ENCODE peak calls at places on chromosomes 12 and 14, in seven cellular contexts. One of them, this sample, is unnamed.

GRCh38 chr14:99199854-99200653 is 71.9 kb downstream of the BCL11B start:
- DNase-seq in kidney: no peak
- DNase-seq in suprapubic skin: no peak
- DNase-seq in neuronal stem cell: peak; percentile 12
- DNase-seq in sigmoid colon: no peak
- DNase-seq in prostate gland: no peak
- DNase-seq in Peyer's patch: no peak
- DNase-seq in this sample: no peak

GRCh38 chr12:98371419-98371818 is 144.0 kb upstream of the TMPO start:
- DNase-seq in sigmoid colon: no peak
- DNase-seq in neuronal stem cell: no peak
- DNase-seq in suprapubic skin: no peak
- DNase-seq in Peyer's patch: no peak
- DNase-seq in kidney: no peak
- DNase-seq in prostate gland: no peak
- DNase-seq in this sample: no peak

GRCh38 chr12:51921017-51921725 is 13.9 kb downstream of the ACVRL1 start:
- DNase-seq in prostate gland: no peak
- DNase-seq in sigmoid colon: peak; percentile 51
- DNase-seq in suprapubic skin: no peak
- DNase-seq in Peyer's patch: no peak
- DNase-seq in kidney: no peak
- DNase-seq in neuronal stem cell: peak; percentile 36
- DNase-seq in this sample: no peak

GRCh38 chr14:60206837-60207533 is 41.8 kb upstream of the DHRS7 start:
- DNase-seq in sigmoid colon: no peak
- DNase-seq in Peyer's patch: no peak
- DNase-seq in suprapubic skin: no peak
- DNase-seq in prostate gland: no peak
- DNase-seq in kidney: no peak
- DNase-seq in neuronal stem cell: no peak
- DNase-seq in this sample: no peak

GRCh38 chr12:11729008-11729407 is 79.5 kb downstream of the ETV6 start:
- DNase-seq in kidney: no peak
- DNase-seq in Peyer's patch: peak; percentile 56
- DNase-seq in prostate gland: peak; percentile 53
- DNase-seq in neuronal stem cell: no peak
- DNase-seq in sigmoid colon: no peak
- DNase-seq in suprapubic skin: no peak
- DNase-seq in this sample: no peak

GRCh38 chr14:76904100-76904739 is 78.0 kb downstream of the LRRC74A start:
- DNase-seq in sigmoid colon: peak; percentile 89
- DNase-seq in Peyer's patch: no peak
- DNase-seq in prostate gland: no peak
- DNase-seq in suprapubic skin: no peak
- DNase-seq in neuronal stem cell: no peak
- DNase-seq in kidney: no peak
- DNase-seq in this sample: no peak

GRCh38 chr12:33111850-33112249 is 215.3 kb upstream of the PKP2 start:
- DNase-seq in neuronal stem cell: no peak
- DNase-seq in kidney: no peak
- DNase-seq in prostate gland: no peak
- DNase-seq in Peyer's patch: no peak
- DNase-seq in suprapubic skin: no peak
- DNase-seq in sigmoid colon: no peak
- DNase-seq in this sample: no peak

GRCh38 chr12:26867084-26867483 is 34.1 kb upstream of the ITPR2 start:
- DNase-seq in Peyer's patch: no peak
- DNase-seq in kidney: no peak
- DNase-seq in sigmoid colon: no peak
- DNase-seq in suprapubic skin: no peak
- DNase-seq in neuronal stem cell: no peak
- DNase-seq in prostate gland: no peak
- DNase-seq in this sample: no peak

GRCh38 chr12:119207161-119207560 is 28.4 kb downstream of the HSPB8 start:
- DNase-seq in Peyer's patch: no peak
- DNase-seq in kidney: no peak
- DNase-seq in suprapubic skin: no peak
- DNase-seq in sigmoid colon: no peak
- DNase-seq in prostate gland: no peak
- DNase-seq in neuronal stem cell: no peak
- DNase-seq in this sample: no peak

GRCh38 chr14:94670692-94671285 is 58.6 kb downstream of the SERPINA3 start:
- DNase-seq in kidney: no peak
- DNase-seq in sigmoid colon: peak; percentile 39
- DNase-seq in suprapubic skin: peak; percentile 52
- DNase-seq in neuronal stem cell: no peak
- DNase-seq in prostate gland: no peak
- DNase-seq in Peyer's patch: no peak
- DNase-seq in this sample: no peak

GRCh38 chr12:8687846-8688601 is 9.8 kb upstream of the RIMKLB start:
- DNase-seq in kidney: no peak
- DNase-seq in Peyer's patch: no peak
- DNase-seq in suprapubic skin: no peak
- DNase-seq in sigmoid colon: peak; percentile 94
- DNase-seq in prostate gland: peak; percentile 58
- DNase-seq in neuronal stem cell: no peak
- DNase-seq in this sample: peak; percentile 76

GRCh38 chr12:93080994-93081809 is 152.1 kb upstream of the EEA1 start:
- DNase-seq in suprapubic skin: no peak
- DNase-seq in sigmoid colon: no peak
- DNase-seq in Peyer's patch: no peak
- DNase-seq in kidney: no peak
- DNase-seq in prostate gland: peak; percentile 13
- DNase-seq in neuronal stem cell: no peak
- DNase-seq in this sample: peak; percentile 82

GRCh38 chr12:7116916-7117315 is 7.9 kb upstream of the C1RL start:
- DNase-seq in Peyer's patch: no peak
- DNase-seq in suprapubic skin: peak; percentile 48
- DNase-seq in kidney: no peak
- DNase-seq in sigmoid colon: peak; percentile 58
- DNase-seq in prostate gland: no peak
- DNase-seq in neuronal stem cell: no peak
- DNase-seq in this sample: no peak

GRCh38 chr12:6167327-6168280 is 32.6 kb upstream of the CD9 start:
- DNase-seq in neuronal stem cell: no peak
- DNase-seq in kidney: peak; percentile 83
- DNase-seq in prostate gland: no peak
- DNase-seq in sigmoid colon: peak; percentile 79
- DNase-seq in Peyer's patch: peak; percentile 25
- DNase-seq in suprapubic skin: no peak
- DNase-seq in this sample: no peak

GRCh38 chr12:92466391-92467305 is 236.1 kb upstream of the PLEKHG7 start:
- DNase-seq in Peyer's patch: peak; percentile 78
- DNase-seq in prostate gland: no peak
- DNase-seq in sigmoid colon: no peak
- DNase-seq in neuronal stem cell: peak; percentile 45
- DNase-seq in suprapubic skin: no peak
- DNase-seq in kidney: no peak
- DNase-seq in this sample: peak; percentile 45

GRCh38 chr12:116123511-116124258 is 153.8 kb downstream of the MED13L start:
- DNase-seq in sigmoid colon: no peak
- DNase-seq in suprapubic skin: no peak
- DNase-seq in Peyer's patch: no peak
- DNase-seq in neuronal stem cell: peak; percentile 71
- DNase-seq in kidney: no peak
- DNase-seq in prostate gland: no peak
- DNase-seq in this sample: peak; percentile 88

GRCh38 chr12:53726946-53727309 is 324 bp downstream of the CALCOCO1 start:
- DNase-seq in kidney: peak; percentile 73
- DNase-seq in prostate gland: no peak
- DNase-seq in Peyer's patch: no peak
- DNase-seq in suprapubic skin: no peak
- DNase-seq in sigmoid colon: no peak
- DNase-seq in neuronal stem cell: no peak
- DNase-seq in this sample: no peak

GRCh38 chr12:28958553-28959195 is 190.4 kb upstream of the FAR2 start:
- DNase-seq in Peyer's patch: no peak
- DNase-seq in sigmoid colon: no peak
- DNase-seq in kidney: no peak
- DNase-seq in prostate gland: no peak
- DNase-seq in neuronal stem cell: no peak
- DNase-seq in suprapubic skin: no peak
- DNase-seq in this sample: no peak

GRCh38 chr14:59190372-59190771 is 1.9 kb downstream of the DAAM1 start:
- DNase-seq in sigmoid colon: no peak
- DNase-seq in Peyer's patch: peak; percentile 22
- DNase-seq in suprapubic skin: no peak
- DNase-seq in neuronal stem cell: peak; percentile 29
- DNase-seq in prostate gland: no peak
- DNase-seq in kidney: no peak
- DNase-seq in this sample: peak; percentile 47

GRCh38 chr12:4562034-4562657 is at the start of gene DYRK4:
- DNase-seq in prostate gland: peak; percentile 31
- DNase-seq in suprapubic skin: no peak
- DNase-seq in sigmoid colon: peak; percentile 80
- DNase-seq in neuronal stem cell: peak; percentile 89
- DNase-seq in Peyer's patch: no peak
- DNase-seq in kidney: peak; percentile 91
- DNase-seq in this sample: peak; percentile 62

GRCh38 chr12:15851919-15852318 is 30.3 kb upstream of the STRAP start:
- DNase-seq in prostate gland: no peak
- DNase-seq in Peyer's patch: no peak
- DNase-seq in suprapubic skin: no peak
- DNase-seq in kidney: no peak
- DNase-seq in sigmoid colon: no peak
- DNase-seq in neuronal stem cell: no peak
- DNase-seq in this sample: no peak

GRCh38 chr14:34110531-34110930 is 159.7 kb upstream of the EGLN3 start:
- DNase-seq in suprapubic skin: no peak
- DNase-seq in prostate gland: no peak
- DNase-seq in neuronal stem cell: no peak
- DNase-seq in sigmoid colon: no peak
- DNase-seq in kidney: no peak
- DNase-seq in Peyer's patch: no peak
- DNase-seq in this sample: no peak

GRCh38 chr12:27682534-27682933 is 13.7 kb upstream of the REP15 start:
- DNase-seq in kidney: no peak
- DNase-seq in sigmoid colon: no peak
- DNase-seq in suprapubic skin: no peak
- DNase-seq in prostate gland: no peak
- DNase-seq in Peyer's patch: no peak
- DNase-seq in neuronal stem cell: no peak
- DNase-seq in this sample: no peak

GRCh38 chr12:70661762-70662161 is 24.5 kb upstream of the PTPRB start:
- DNase-seq in suprapubic skin: no peak
- DNase-seq in kidney: no peak
- DNase-seq in prostate gland: no peak
- DNase-seq in neuronal stem cell: no peak
- DNase-seq in Peyer's patch: no peak
- DNase-seq in sigmoid colon: no peak
- DNase-seq in this sample: no peak

GRCh38 chr12:117098361-117099217 is 627 bp downstream of the TESC start:
- DNase-seq in Peyer's patch: peak; percentile 36
- DNase-seq in prostate gland: no peak
- DNase-seq in sigmoid colon: peak; percentile 54
- DNase-seq in neuronal stem cell: no peak
- DNase-seq in kidney: peak; percentile 80
- DNase-seq in suprapubic skin: no peak
- DNase-seq in this sample: peak; percentile 35

GRCh38 chr14:20714593-20715250 is 26.2 kb downstream of the ANG start:
- DNase-seq in Peyer's patch: no peak
- DNase-seq in prostate gland: peak; percentile 82
- DNase-seq in suprapubic skin: no peak
- DNase-seq in kidney: peak; percentile 76
- DNase-seq in neuronal stem cell: no peak
- DNase-seq in sigmoid colon: peak; percentile 86
- DNase-seq in this sample: no peak

GRCh38 chr12:112347521-112347920 is 34.7 kb downstream of the HECTD4 start:
- DNase-seq in neuronal stem cell: no peak
- DNase-seq in Peyer's patch: no peak
- DNase-seq in suprapubic skin: no peak
- DNase-seq in kidney: no peak
- DNase-seq in sigmoid colon: no peak
- DNase-seq in prostate gland: no peak
- DNase-seq in this sample: no peak

GRCh38 chr14:104984056-104984894 is 1.3 kb upstream of the CLBA1 start:
- DNase-seq in kidney: peak; percentile 70
- DNase-seq in neuronal stem cell: no peak
- DNase-seq in suprapubic skin: peak; percentile 77
- DNase-seq in Peyer's patch: no peak
- DNase-seq in prostate gland: no peak
- DNase-seq in sigmoid colon: no peak
- DNase-seq in this sample: no peak

GRCh38 chr14:89600950-89601826 is 184.2 kb upstream of the FOXN3 start:
- DNase-seq in kidney: no peak
- DNase-seq in sigmoid colon: no peak
- DNase-seq in neuronal stem cell: no peak
- DNase-seq in Peyer's patch: no peak
- DNase-seq in prostate gland: no peak
- DNase-seq in suprapubic skin: no peak
- DNase-seq in this sample: no peak
- H3K9me3 ChIP-seq in kidney: peaks cover 14% of the 10 kb centered on the region
- H3K9me3 ChIP-seq in sigmoid colon: peaks cover 7% of the 10 kb centered on the region
- H3K9me3 ChIP-seq in neuronal stem cell: no peaks in the 10 kb centered on the region
- H3K9me3 ChIP-seq in Peyer's patch: no peaks in the 10 kb centered on the region
- H3K9me3 ChIP-seq in prostate gland: no peaks in the 10 kb centered on the region
- H3K9me3 ChIP-seq in suprapubic skin: peaks cover 18% of the 10 kb centered on the region
- H3K9me3 ChIP-seq in this sample: peaks cover 18% of the 10 kb centered on the region

GRCh38 chr12:34407813-34408212 is 385.5 kb downstream of the ALG10 start:
- DNase-seq in neuronal stem cell: no peak
- DNase-seq in sigmoid colon: no peak
- DNase-seq in prostate gland: no peak
- DNase-seq in kidney: no peak
- DNase-seq in Peyer's patch: no peak
- DNase-seq in suprapubic skin: no peak
- DNase-seq in this sample: no peak
- H3K9me3 ChIP-seq in neuronal stem cell: peaks cover 43% of the 10 kb centered on the region
- H3K9me3 ChIP-seq in sigmoid colon: peaks cover 31% of the 10 kb centered on the region
- H3K9me3 ChIP-seq in prostate gland: no peaks in the 10 kb centered on the region
- H3K9me3 ChIP-seq in kidney: peaks cover 58% of the 10 kb centered on the region
- H3K9me3 ChIP-seq in Peyer's patch: no peaks in the 10 kb centered on the region
- H3K9me3 ChIP-seq in suprapubic skin: peaks cover 79% of the 10 kb centered on the region
- H3K9me3 ChIP-seq in this sample: peaks cover 6% of the 10 kb centered on the region

DNA sequence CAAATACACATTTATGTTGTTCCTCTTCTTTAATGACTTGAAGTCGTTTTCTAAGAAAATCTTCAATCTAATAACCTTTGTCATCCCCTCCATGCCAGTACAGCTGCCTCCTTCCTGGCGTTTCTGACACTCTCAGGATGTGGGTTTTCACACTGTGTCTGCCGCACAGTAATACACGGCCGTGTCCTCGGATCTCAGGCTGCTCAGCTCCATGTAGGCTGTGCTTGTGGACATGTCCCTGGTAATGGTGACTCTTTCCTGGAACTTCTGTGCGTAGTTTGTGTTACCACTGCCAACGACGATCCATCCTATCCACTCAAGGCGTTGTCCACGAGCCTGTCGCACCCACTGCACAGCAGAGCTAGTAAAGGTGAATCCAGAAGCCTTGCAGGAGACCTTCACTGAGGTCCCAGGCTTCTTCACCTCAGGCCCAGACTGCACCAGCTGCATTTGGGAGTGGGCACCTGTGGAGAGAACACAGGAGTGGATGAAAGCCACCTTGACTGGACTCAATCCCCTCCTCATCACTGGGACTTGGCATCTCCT is 1095.9 kb downstream of the TMEM121 start:
- DNase-seq in prostate gland: no peak
- DNase-seq in kidney: no peak
- DNase-seq in Peyer's patch: no peak
- DNase-seq in sigmoid colon: no peak
- DNase-seq in neuronal stem cell: no peak
- DNase-seq in suprapubic skin: no peak
- DNase-seq in this sample: no peak
- H3K9me3 ChIP-seq in prostate gland: no peaks in the 10 kb centered on the region
- H3K9me3 ChIP-seq in kidney: no peaks in the 10 kb centered on the region
- H3K9me3 ChIP-seq in Peyer's patch: no peaks in the 10 kb centered on the region
- H3K9me3 ChIP-seq in sigmoid colon: no peaks in the 10 kb centered on the region
- H3K9me3 ChIP-seq in neuronal stem cell: peaks cover 27% of the 10 kb centered on the region
- H3K9me3 ChIP-seq in suprapubic skin: no peaks in the 10 kb centered on the region
- H3K9me3 ChIP-seq in this sample: no peaks in the 10 kb centered on the region

GRCh38 chr14:64391113-64391725 is 3.1 kb downstream of the MTHFD1 start:
- DNase-seq in neuronal stem cell: no peak
- DNase-seq in kidney: no peak
- DNase-seq in prostate gland: no peak
- DNase-seq in suprapubic skin: no peak
- DNase-seq in sigmoid colon: no peak
- DNase-seq in Peyer's patch: no peak
- DNase-seq in this sample: no peak
- H3K9me3 ChIP-seq in neuronal stem cell: no peaks in the 10 kb centered on the region
- H3K9me3 ChIP-seq in kidney: no peaks in the 10 kb centered on the region
- H3K9me3 ChIP-seq in prostate gland: no peaks in the 10 kb centered on the region
- H3K9me3 ChIP-seq in suprapubic skin: no peaks in the 10 kb centered on the region
- H3K9me3 ChIP-seq in sigmoid colon: no peaks in the 10 kb centered on the region
- H3K9me3 ChIP-seq in Peyer's patch: no peaks in the 10 kb centered on the region
- H3K9me3 ChIP-seq in this sample: no peaks in the 10 kb centered on the region

This sample was measured in HAP-1.